ENCODE peak calls at places on chromosomes 2 and 18, in nine cellular contexts. R, A, S, C, E, U, I, Z and X are unnamed samples.

GRCh38 chr2:15666776-15667578 is 75.3 kb downstream of the DDX1 start:
- DNase-seq in I (no peak), S (no peak), E (no peak), A (no peak), Z (no peak), U (no peak), C (no peak), R (no peak), X (no peak)

GRCh38 chr2:99066602-99067001 is 74.9 kb upstream of the C2orf15 start:
- DNase-seq in E (no peak), A (peak), S (peak), C (no peak), I (no peak), R (peak), Z (peak), U (no peak), X (no peak)

GRCh38 chr2:236557894-236558532 is 11.6 kb upstream of the ACKR3 start:
- DNase-seq in Z (no peak), S (no peak), A (no peak), C (no peak), U (no peak), I (no peak), E (no peak), R (no peak), X (no peak)

GRCh38 chr2:112579280-112579679 is 5.1 kb upstream of the CHCHD5 start:
- DNase-seq in I (no peak), S (peak), R (no peak), C (no peak), U (no peak), Z (no peak), A (no peak), E (no peak), X (no peak)

GRCh38 chr2:232438951-232439757 is 16.8 kb upstream of the ALPI start:
- DNase-seq in E (peak), C (no peak), U (no peak), S (no peak), I (peak), R (no peak), Z (peak), A (no peak), X (no peak)

GRCh38 chr18:23114171-23114881 is 21.0 kb upstream of the CABLES1 start:
- DNase-seq in C (no peak), U (no peak), S (no peak), I (no peak), E (peak), Z (no peak), A (no peak), R (no peak), X (no peak)

GRCh38 chr2:51710222-51710621 is 678.3 kb upstream of the NRXN1 start:
- DNase-seq in A (no peak), U (no peak), E (no peak), S (no peak), I (no peak), R (peak), Z (no peak), C (no peak), X (no peak)

GRCh38 chr2:169464508-169465386 is 14.5 kb upstream of the BBS5 start:
- DNase-seq in C (no peak), R (no peak), S (no peak), A (no peak), Z (no peak), I (no peak), U (no peak), E (no peak), X (no peak)

GRCh38 chr2:206225435-206226232 is 48.8 kb upstream of the ZDBF2 start:
- DNase-seq in U (no peak), Z (no peak), A (no peak), E (no peak), R (no peak), S (no peak), C (no peak), I (no peak), X (no peak)

GRCh38 chr2:189580267-189580661 is 322 bp downstream of the SLC40A1 start:
- DNase-seq in S (no peak), A (peak), I (no peak), Z (peak), U (no peak), R (peak), E (peak), C (no peak), X (peak)

GRCh38 chr18:62634991-62635630 is 80.2 kb upstream of the PHLPP1 start:
- DNase-seq in E (no peak), A (no peak), S (peak), C (no peak), U (no peak), Z (no peak), I (no peak), R (no peak), X (no peak)

GRCh38 chr18:77065221-77065981 is 67.2 kb downstream of the MBP start:
- DNase-seq in R (no peak), I (no peak), Z (peak), U (no peak), E (peak), C (peak), S (no peak), A (peak), X (peak)

GRCh38 chr2:181471783-181472182 is 14.6 kb downstream of the ITGA4 start:
- DNase-seq in E (no peak), S (no peak), A (no peak), I (no peak), R (no peak), Z (no peak), C (no peak), U (no peak), X (no peak)

GRCh38 chr2:14720319-14720718 is 87.8 kb downstream of the LRATD1 start:
- DNase-seq in U (no peak), S (no peak), E (no peak), C (no peak), Z (no peak), R (no peak), A (no peak), I (no peak), X (no peak)

GRCh38 chr18:58254873-58255511 is 211.0 kb downstream of the NEDD4L start:
- DNase-seq in E (no peak), U (no peak), A (no peak), S (no peak), R (peak), Z (no peak), I (no peak), C (peak), X (no peak)

GRCh38 chr2:24409700-24410556 is 49.6 kb upstream of the ITSN2 start:
- DNase-seq in Z (no peak), U (no peak), R (peak), A (peak), E (no peak), I (no peak), C (peak), S (no peak), X (no peak)

GRCh38 chr2:67733517-67733916 is 329.3 kb downstream of the C1D start:
- DNase-seq in C (no peak), A (peak), E (peak), I (peak), Z (no peak), U (no peak), S (no peak), R (peak), X (peak)

GRCh38 chr2:223642496-223642895 is 40.3 kb upstream of the SCG2 start:
- DNase-seq in R (no peak), A (peak), S (no peak), C (no peak), I (no peak), Z (no peak), U (no peak), E (no peak), X (no peak)

GRCh38 chr2:127769587-127769986 is 41.4 kb downstream of the WDR33 start:
- DNase-seq in S (no peak), E (no peak), R (no peak), U (no peak), A (no peak), I (no peak), Z (no peak), C (no peak), X (no peak)

GRCh38 chr18:39529358-39529757 is 1963.8 kb upstream of the CELF4 start:
- DNase-seq in U (no peak), R (no peak), Z (no peak), S (no peak), C (no peak), E (no peak), I (no peak), A (no peak), X (no peak)

GRCh38 chr18:30572214-30572613 is 470.3 kb downstream of the DSC3 start:
- DNase-seq in R (no peak), Z (no peak), S (no peak), C (no peak), I (no peak), E (no peak), A (no peak), U (no peak), X (no peak)

GRCh38 chr18:38576915-38577314 is 1011.3 kb upstream of the CELF4 start:
- DNase-seq in S (no peak), Z (no peak), I (no peak), R (no peak), E (no peak), A (no peak), C (no peak), U (no peak), X (no peak)

GRCh38 chr2:37793004-37793403 is 121.6 kb upstream of the CDC42EP3 start:
- DNase-seq in E (no peak), R (no peak), U (no peak), Z (no peak), A (no peak), C (no peak), I (no peak), S (no peak), X (no peak)

GRCh38 chr18:73719611-73720010 is 428.0 kb downstream of the FBXO15 start:
- DNase-seq in R (no peak), A (no peak), C (no peak), S (no peak), U (no peak), E (no peak), Z (no peak), I (no peak), X (no peak)

GRCh38 chr2:70789304-70790078 is 952 bp downstream of the FIGLA start:
- DNase-seq in U (peak), S (no peak), Z (peak), I (no peak), C (peak), R (peak), A (peak), E (peak), X (peak)

GRCh38 chr2:202375006-202375610 is 1.0 kb upstream of the BMPR2 start:
- DNase-seq in I (peak), Z (peak), A (peak), U (peak), R (peak), S (no peak), E (peak), C (no peak), X (peak)

GRCh38 chr2:122481717-122482116 is 726.3 kb downstream of the TSN start:
- DNase-seq in S (no peak), E (no peak), C (no peak), U (no peak), A (no peak), I (no peak), Z (no peak), R (peak), X (no peak)

GRCh38 chr2:101428413-101429176 is 41.3 kb upstream of the CREG2 start:
- DNase-seq in U (no peak), I (no peak), R (no peak), Z (no peak), C (no peak), E (no peak), S (no peak), A (no peak), X (no peak)
- H3K27ac ChIP-seq in U (no peak), I (no peak), R (no peak), Z (no peak), C (no peak), E (no peak), S (no peak), A (no peak), X (no peak)

DNA sequence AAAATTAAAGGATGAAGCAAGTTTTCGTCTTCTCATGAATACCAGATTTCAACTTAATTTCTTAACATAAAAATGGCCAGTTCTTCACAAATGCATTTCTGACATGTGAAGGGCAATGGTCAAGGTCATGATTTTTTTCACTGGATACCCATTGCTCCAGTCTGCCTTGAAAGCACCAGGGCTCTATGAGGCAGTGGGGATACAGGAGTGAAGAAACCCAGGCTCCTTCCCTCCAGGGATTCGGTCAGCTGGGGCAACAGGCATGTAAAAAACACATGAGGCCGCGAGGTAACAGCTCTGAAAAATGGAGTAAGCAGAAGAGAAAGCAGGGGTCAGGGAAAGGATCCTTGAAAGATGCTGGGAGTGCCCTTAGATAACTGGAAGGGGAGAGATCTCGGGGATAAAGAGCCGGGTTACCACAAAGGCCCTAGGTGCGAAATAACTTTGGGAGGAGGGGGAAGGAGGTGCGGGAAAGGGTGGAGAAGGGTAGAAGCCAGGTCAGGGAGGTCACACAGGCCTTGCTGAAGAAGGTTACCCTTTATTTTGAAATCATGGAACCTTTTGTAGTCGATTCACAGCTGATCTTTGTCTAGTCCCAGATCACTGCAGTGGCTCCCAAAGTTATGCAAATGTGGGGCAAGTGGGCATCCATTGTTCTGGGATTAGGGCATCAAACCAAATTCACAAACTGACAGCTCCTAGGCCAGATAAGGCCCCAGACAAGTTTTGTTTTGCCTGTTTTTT is 5.2 kb upstream of the SPRED2 start:
- DNase-seq in Z (no peak), E (no peak), S (no peak), I (no peak), C (no peak), R (peak), A (no peak), U (no peak), X (no peak)
- H3K27ac ChIP-seq in Z (no peak), E (peak), S (peak), I (peak), C (peak), R (peak), A (peak), U (peak), X (peak)

GRCh38 chr2:146496248-146496647 is 1348.6 kb upstream of the ACVR2A start:
- DNase-seq in I (no peak), S (no peak), C (no peak), A (no peak), R (no peak), U (no peak), Z (no peak), E (no peak), X (no peak)
- H3K27ac ChIP-seq in I (no peak), S (no peak), C (no peak), A (no peak), R (no peak), U (no peak), Z (no peak), E (no peak), X (no peak)

GRCh38 chr2:43300222-43300621 is 73.8 kb upstream of the ZFP36L2 start:
- DNase-seq in S (no peak), U (no peak), A (no peak), C (peak), I (no peak), E (no peak), R (no peak), Z (no peak), X (no peak)
- H3K27ac ChIP-seq in S (no peak), U (no peak), A (no peak), C (peak), I (peak), E (no peak), R (no peak), Z (no peak), X (peak)

DNA sequence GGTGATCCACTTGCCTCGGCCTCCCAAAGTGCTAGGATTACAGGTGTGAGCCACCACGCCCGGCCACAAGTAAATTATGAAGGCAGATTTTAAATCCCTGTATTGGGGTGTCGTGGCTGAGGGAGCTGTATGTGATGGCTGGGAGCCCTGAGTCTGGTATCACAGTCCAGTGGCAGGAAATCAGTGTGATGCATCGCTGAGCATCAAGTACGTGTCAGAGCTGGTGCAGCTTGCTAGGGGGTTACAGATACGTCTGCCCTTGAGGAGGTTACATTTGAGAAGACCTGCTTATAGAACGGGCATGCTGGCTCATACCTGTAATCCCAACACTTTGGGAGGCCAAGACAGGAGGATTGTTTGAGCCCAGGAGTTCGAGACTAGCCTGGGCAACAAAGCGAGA is 4.3 kb downstream of the ENOSF1 start:
- DNase-seq in I (no peak), S (no peak), A (no peak), Z (no peak), C (peak), E (no peak), U (no peak), R (no peak), X (no peak)
- H3K27ac ChIP-seq in I (no peak), S (no peak), A (no peak), Z (no peak), C (no peak), E (no peak), U (no peak), R (no peak), X (no peak)

GRCh38 chr18:9139400-9140039 is 2.9 kb downstream of the ANKRD12 start:
- DNase-seq in E (no peak), U (no peak), Z (no peak), R (no peak), S (no peak), C (no peak), I (no peak), A (no peak), X (no peak)
- H3K27ac ChIP-seq in E (peak), U (no peak), Z (peak), R (no peak), S (peak), C (peak), I (peak), A (no peak), X (peak)

GRCh38 chr2:10007440-10007839 is 35.9 kb upstream of the KLF11 start:
- DNase-seq in Z (no peak), C (no peak), I (no peak), U (no peak), A (no peak), S (no peak), E (peak), R (no peak), X (no peak)
- H3K27ac ChIP-seq in Z (no peak), C (peak), I (no peak), U (no peak), A (no peak), S (no peak), E (no peak), R (no peak), X (no peak)